ENCODE peak calls at places on chromosome 21, in six cellular contexts. One of them, this sample, is unnamed.

GRCh38 chr21:46634427-46634826 is 1.0 kb upstream of the PRMT2 start:
- DNase-seq in HL-60: no peak
- DNase-seq in astrocyte of the cerebellum: no peak
- DNase-seq in HTR-8/SVneo: no peak
- DNase-seq in activated naive CD4-positive, alpha-beta T cell: no peak
- DNase-seq in T1000: no peak
- DNase-seq in this sample: no peak

GRCh38 chr21:36436829-36437744 is 42.8 kb downstream of the CLDN14 start:
- DNase-seq in HL-60: peak; percentile 64
- DNase-seq in astrocyte of the cerebellum: no peak
- DNase-seq in HTR-8/SVneo: no peak
- DNase-seq in activated naive CD4-positive, alpha-beta T cell: no peak
- DNase-seq in T1000: no peak
- DNase-seq in this sample: no peak

GRCh38 chr21:31142600-31142999 is 104.3 kb upstream of the KRTAP19-8 start:
- DNase-seq in HL-60: no peak
- DNase-seq in astrocyte of the cerebellum: no peak
- DNase-seq in HTR-8/SVneo: peak; percentile 11
- DNase-seq in activated naive CD4-positive, alpha-beta T cell: peak; percentile 51
- DNase-seq in T1000: no peak
- DNase-seq in this sample: no peak

GRCh38 chr21:45283611-45284455 is 3.9 kb downstream of the POFUT2 start:
- DNase-seq in HL-60: no peak
- DNase-seq in astrocyte of the cerebellum: no peak
- DNase-seq in HTR-8/SVneo: no peak
- DNase-seq in activated naive CD4-positive, alpha-beta T cell: no peak
- DNase-seq in T1000: no peak
- DNase-seq in this sample: no peak

GRCh38 chr21:45325206-45326168 is 37.8 kb upstream of the POFUT2 start:
- DNase-seq in HL-60: no peak
- DNase-seq in astrocyte of the cerebellum: no peak
- DNase-seq in HTR-8/SVneo: no peak
- DNase-seq in activated naive CD4-positive, alpha-beta T cell: no peak
- DNase-seq in T1000: no peak
- DNase-seq in this sample: no peak

GRCh38 chr21:15330872-15331271 is 266.1 kb upstream of the NRIP1 start:
- DNase-seq in HL-60: no peak
- DNase-seq in astrocyte of the cerebellum: no peak
- DNase-seq in HTR-8/SVneo: no peak
- DNase-seq in activated naive CD4-positive, alpha-beta T cell: no peak
- DNase-seq in T1000: no peak
- DNase-seq in this sample: no peak

GRCh38 chr21:37628362-37628761 is 261.8 kb downstream of the DYRK1A start:
- DNase-seq in HL-60: no peak
- DNase-seq in astrocyte of the cerebellum: no peak
- DNase-seq in HTR-8/SVneo: no peak
- DNase-seq in activated naive CD4-positive, alpha-beta T cell: no peak
- DNase-seq in T1000: no peak
- DNase-seq in this sample: no peak

GRCh38 chr21:41796476-41797080 is 29.7 kb upstream of the RIPK4 start:
- DNase-seq in HL-60: no peak
- DNase-seq in astrocyte of the cerebellum: no peak
- DNase-seq in HTR-8/SVneo: no peak
- DNase-seq in activated naive CD4-positive, alpha-beta T cell: no peak
- DNase-seq in T1000: no peak
- DNase-seq in this sample: no peak

GRCh38 chr21:42411197-42411869 is 7.6 kb downstream of the UBASH3A start:
- DNase-seq in HL-60: no peak
- DNase-seq in astrocyte of the cerebellum: no peak
- DNase-seq in HTR-8/SVneo: no peak
- DNase-seq in activated naive CD4-positive, alpha-beta T cell: no peak
- DNase-seq in T1000: no peak
- DNase-seq in this sample: no peak

GRCh38 chr21:21203822-21204339 is 205.7 kb downstream of the NCAM2 start:
- DNase-seq in HL-60: no peak
- DNase-seq in astrocyte of the cerebellum: no peak
- DNase-seq in HTR-8/SVneo: no peak
- DNase-seq in activated naive CD4-positive, alpha-beta T cell: no peak
- DNase-seq in T1000: no peak
- DNase-seq in this sample: no peak

GRCh38 chr21:42746593-42747266 is 93.3 kb downstream of the PDE9A start:
- DNase-seq in HL-60: peak; percentile 92
- DNase-seq in astrocyte of the cerebellum: no peak
- DNase-seq in HTR-8/SVneo: no peak
- DNase-seq in activated naive CD4-positive, alpha-beta T cell: peak; percentile 48
- DNase-seq in T1000: no peak
- DNase-seq in this sample: no peak

GRCh38 chr21:43767980-43768867 is 7.9 kb downstream of the CSTB start:
- DNase-seq in HL-60: peak; percentile 46
- DNase-seq in astrocyte of the cerebellum: no peak
- DNase-seq in HTR-8/SVneo: peak; percentile 48
- DNase-seq in activated naive CD4-positive, alpha-beta T cell: no peak
- DNase-seq in T1000: peak; percentile 33
- DNase-seq in this sample: peak; percentile 93

GRCh38 chr21:36791695-36792451 is 93.0 kb downstream of the SIM2 start:
- DNase-seq in HL-60: no peak
- DNase-seq in astrocyte of the cerebellum: no peak
- DNase-seq in HTR-8/SVneo: no peak
- DNase-seq in activated naive CD4-positive, alpha-beta T cell: no peak
- DNase-seq in T1000: no peak
- DNase-seq in this sample: no peak

GRCh38 chr21:15894596-15894995 is 164.8 kb downstream of the USP25 start:
- DNase-seq in HL-60: no peak
- DNase-seq in astrocyte of the cerebellum: peak; percentile 27
- DNase-seq in HTR-8/SVneo: no peak
- DNase-seq in activated naive CD4-positive, alpha-beta T cell: no peak
- DNase-seq in T1000: no peak
- DNase-seq in this sample: no peak

GRCh38 chr21:37582613-37583012 is 216.0 kb downstream of the DYRK1A start:
- DNase-seq in HL-60: no peak
- DNase-seq in astrocyte of the cerebellum: peak; percentile 49
- DNase-seq in HTR-8/SVneo: peak; percentile 76
- DNase-seq in activated naive CD4-positive, alpha-beta T cell: no peak
- DNase-seq in T1000: peak; percentile 10
- DNase-seq in this sample: peak; percentile 27

GRCh38 chr21:44618504-44618903 is 6.6 kb downstream of the KRTAP10-8 start:
- DNase-seq in HL-60: peak; percentile 66
- DNase-seq in astrocyte of the cerebellum: no peak
- DNase-seq in HTR-8/SVneo: no peak
- DNase-seq in activated naive CD4-positive, alpha-beta T cell: no peak
- DNase-seq in T1000: no peak
- DNase-seq in this sample: no peak

GRCh38 chr21:31974454-31974985 is 101.7 kb downstream of the HUNK start:
- DNase-seq in HL-60: peak; percentile 16
- DNase-seq in astrocyte of the cerebellum: no peak
- DNase-seq in HTR-8/SVneo: no peak
- DNase-seq in activated naive CD4-positive, alpha-beta T cell: no peak
- DNase-seq in T1000: no peak
- DNase-seq in this sample: no peak

GRCh38 chr21:28485301-28486022 is 507.2 kb downstream of the LTN1 start:
- DNase-seq in HL-60: no peak
- DNase-seq in astrocyte of the cerebellum: peak; percentile 48
- DNase-seq in HTR-8/SVneo: no peak
- DNase-seq in activated naive CD4-positive, alpha-beta T cell: no peak
- DNase-seq in T1000: no peak
- DNase-seq in this sample: peak; percentile 8

GRCh38 chr21:29208666-29209059 is 78.2 kb downstream of the MAP3K7CL start:
- DNase-seq in HL-60: no peak
- DNase-seq in astrocyte of the cerebellum: peak; percentile 58
- DNase-seq in HTR-8/SVneo: no peak
- DNase-seq in activated naive CD4-positive, alpha-beta T cell: no peak
- DNase-seq in T1000: no peak
- DNase-seq in this sample: no peak

GRCh38 chr21:37861561-37861960 is 54.7 kb downstream of the KCNJ6 start:
- DNase-seq in HL-60: peak; percentile 17
- DNase-seq in astrocyte of the cerebellum: no peak
- DNase-seq in HTR-8/SVneo: no peak
- DNase-seq in activated naive CD4-positive, alpha-beta T cell: no peak
- DNase-seq in T1000: no peak
- DNase-seq in this sample: no peak

GRCh38 chr21:45256912-45257672 is 30.6 kb downstream of the POFUT2 start:
- DNase-seq in HL-60: no peak
- DNase-seq in astrocyte of the cerebellum: no peak
- DNase-seq in HTR-8/SVneo: no peak
- DNase-seq in activated naive CD4-positive, alpha-beta T cell: no peak
- DNase-seq in T1000: no peak
- DNase-seq in this sample: no peak

GRCh38 chr21:37166733-37167132 is 93.7 kb downstream of the TTC3 start:
- DNase-seq in HL-60: no peak
- DNase-seq in astrocyte of the cerebellum: peak; percentile 3
- DNase-seq in HTR-8/SVneo: peak; percentile 17
- DNase-seq in activated naive CD4-positive, alpha-beta T cell: no peak
- DNase-seq in T1000: no peak
- DNase-seq in this sample: no peak

GRCh38 chr21:42193131-42193671 is 25.7 kb upstream of the ABCG1 start:
- DNase-seq in HL-60: no peak
- DNase-seq in astrocyte of the cerebellum: no peak
- DNase-seq in HTR-8/SVneo: no peak
- DNase-seq in activated naive CD4-positive, alpha-beta T cell: peak; percentile 28
- DNase-seq in T1000: no peak
- DNase-seq in this sample: no peak

GRCh38 chr21:42003051-42003461 is 7.1 kb downstream of the ZBTB21 start:
- DNase-seq in HL-60: no peak
- DNase-seq in astrocyte of the cerebellum: no peak
- DNase-seq in HTR-8/SVneo: no peak
- DNase-seq in activated naive CD4-positive, alpha-beta T cell: no peak
- DNase-seq in T1000: no peak
- DNase-seq in this sample: no peak

GRCh38 chr21:36703123-36703522 is 4.2 kb downstream of the SIM2 start:
- DNase-seq in HL-60: no peak
- DNase-seq in astrocyte of the cerebellum: no peak
- DNase-seq in HTR-8/SVneo: no peak
- DNase-seq in activated naive CD4-positive, alpha-beta T cell: no peak
- DNase-seq in T1000: no peak
- DNase-seq in this sample: no peak

GRCh38 chr21:44713846-44714245 is 2.5 kb upstream of the TSPEAR start:
- DNase-seq in HL-60: no peak
- DNase-seq in astrocyte of the cerebellum: no peak
- DNase-seq in HTR-8/SVneo: no peak
- DNase-seq in activated naive CD4-positive, alpha-beta T cell: no peak
- DNase-seq in T1000: no peak
- DNase-seq in this sample: no peak

GRCh38 chr21:46314441-46315020 is 9.1 kb downstream of the C21orf58 start:
- DNase-seq in HL-60: no peak
- DNase-seq in astrocyte of the cerebellum: no peak
- DNase-seq in HTR-8/SVneo: no peak
- DNase-seq in activated naive CD4-positive, alpha-beta T cell: no peak
- DNase-seq in T1000: no peak
- DNase-seq in this sample: no peak

GRCh38 chr21:34878940-34879339 is 170.2 kb downstream of the RUNX1 start:
- DNase-seq in HL-60: no peak
- DNase-seq in astrocyte of the cerebellum: no peak
- DNase-seq in HTR-8/SVneo: no peak
- DNase-seq in activated naive CD4-positive, alpha-beta T cell: no peak
- DNase-seq in T1000: no peak
- DNase-seq in this sample: no peak

GRCh38 chr21:30268608-30269197 is 14.0 kb downstream of the KRTAP24-1 start:
- DNase-seq in HL-60: peak; percentile 23
- DNase-seq in astrocyte of the cerebellum: no peak
- DNase-seq in HTR-8/SVneo: no peak
- DNase-seq in activated naive CD4-positive, alpha-beta T cell: no peak
- DNase-seq in T1000: no peak
- DNase-seq in this sample: no peak

GRCh38 chr21:33537212-33537611 is 4.7 kb downstream of the GART start:
- DNase-seq in HL-60: no peak
- DNase-seq in astrocyte of the cerebellum: no peak
- DNase-seq in HTR-8/SVneo: no peak
- DNase-seq in activated naive CD4-positive, alpha-beta T cell: no peak
- DNase-seq in T1000: no peak
- DNase-seq in this sample: no peak

GRCh38 chr21:36773111-36773510 is 74.2 kb downstream of the SIM2 start:
- DNase-seq in HL-60: no peak
- DNase-seq in astrocyte of the cerebellum: peak; percentile 65
- DNase-seq in HTR-8/SVneo: no peak
- DNase-seq in activated naive CD4-positive, alpha-beta T cell: no peak
- DNase-seq in T1000: peak; percentile 65
- DNase-seq in this sample: peak; percentile 94

GRCh38 chr21:45802956-45803612 is 159.6 kb downstream of the PCBP3 start:
- DNase-seq in HL-60: no peak
- DNase-seq in astrocyte of the cerebellum: no peak
- DNase-seq in HTR-8/SVneo: no peak
- DNase-seq in activated naive CD4-positive, alpha-beta T cell: no peak
- DNase-seq in T1000: no peak
- DNase-seq in this sample: no peak

GRCh38 chr21:25858328-25858727 is 123.6 kb downstream of the GABPA start:
- DNase-seq in HL-60: no peak
- DNase-seq in astrocyte of the cerebellum: no peak
- DNase-seq in HTR-8/SVneo: no peak
- DNase-seq in activated naive CD4-positive, alpha-beta T cell: no peak
- DNase-seq in T1000: no peak
- DNase-seq in this sample: no peak

GRCh38 chr21:17725339-17725738 is 93.8 kb downstream of the C21orf91 start:
- DNase-seq in HL-60: no peak
- DNase-seq in astrocyte of the cerebellum: no peak
- DNase-seq in HTR-8/SVneo: no peak
- DNase-seq in activated naive CD4-positive, alpha-beta T cell: no peak
- DNase-seq in T1000: no peak
- DNase-seq in this sample: no peak

GRCh38 chr21:46399686-46400085 is 59.0 kb upstream of the DIP2A start:
- DNase-seq in HL-60: no peak
- DNase-seq in astrocyte of the cerebellum: no peak
- DNase-seq in HTR-8/SVneo: no peak
- DNase-seq in activated naive CD4-positive, alpha-beta T cell: no peak
- DNase-seq in T1000: no peak
- DNase-seq in this sample: no peak

GRCh38 chr21:33578959-33579542 is 9.4 kb downstream of the DONSON start:
- DNase-seq in HL-60: no peak
- DNase-seq in astrocyte of the cerebellum: no peak
- DNase-seq in HTR-8/SVneo: no peak
- DNase-seq in activated naive CD4-positive, alpha-beta T cell: no peak
- DNase-seq in T1000: no peak
- DNase-seq in this sample: no peak

GRCh38 chr21:46052703-46053651 is 44.9 kb upstream of the COL6A2 start:
- DNase-seq in HL-60: no peak
- DNase-seq in astrocyte of the cerebellum: peak; percentile 67
- DNase-seq in HTR-8/SVneo: peak; percentile 33
- DNase-seq in activated naive CD4-positive, alpha-beta T cell: no peak
- DNase-seq in T1000: peak; percentile 4
- DNase-seq in this sample: no peak

GRCh38 chr21:43195131-43196021 is 26.6 kb downstream of the CRYAA start:
- DNase-seq in HL-60: no peak
- DNase-seq in astrocyte of the cerebellum: no peak
- DNase-seq in HTR-8/SVneo: no peak
- DNase-seq in activated naive CD4-positive, alpha-beta T cell: no peak
- DNase-seq in T1000: no peak
- DNase-seq in this sample: no peak

GRCh38 chr21:25512095-25513086 is 94.9 kb downstream of the MRPL39 start:
- DNase-seq in HL-60: no peak
- DNase-seq in astrocyte of the cerebellum: no peak
- DNase-seq in HTR-8/SVneo: no peak
- DNase-seq in activated naive CD4-positive, alpha-beta T cell: no peak
- DNase-seq in T1000: no peak
- DNase-seq in this sample: no peak